ENCODE peak calls at places on chromosomes 7 and 10, in six cellular contexts. One of them, this sample, is unnamed.

GRCh38 chr10:70478191-70479160 is at the start of gene PALD1:
- DNase-seq in prostate gland: peak; percentile 54
- DNase-seq in GM23338: peak; percentile 88
- DNase-seq in gastrocnemius medialis: peak; percentile 46
- DNase-seq in cardiac muscle cell: peak; percentile 39
- DNase-seq in DND-41: peak; percentile 77
- DNase-seq in this sample: peak; percentile 77

GRCh38 chr10:69816536-69816935 is 14.8 kb downstream of the COL13A1 start:
- DNase-seq in prostate gland: no peak
- DNase-seq in GM23338: no peak
- DNase-seq in gastrocnemius medialis: no peak
- DNase-seq in cardiac muscle cell: no peak
- DNase-seq in DND-41: no peak
- DNase-seq in this sample: no peak

GRCh38 chr7:151731022-151731441 is 145.9 kb downstream of the PRKAG2 start:
- DNase-seq in prostate gland: no peak
- DNase-seq in GM23338: no peak
- DNase-seq in gastrocnemius medialis: no peak
- DNase-seq in cardiac muscle cell: no peak
- DNase-seq in DND-41: no peak
- DNase-seq in this sample: no peak

GRCh38 chr10:93512565-93512964 is 16.2 kb downstream of the CEP55 start:
- DNase-seq in prostate gland: no peak
- DNase-seq in GM23338: no peak
- DNase-seq in gastrocnemius medialis: no peak
- DNase-seq in cardiac muscle cell: peak; percentile 28
- DNase-seq in DND-41: no peak
- DNase-seq in this sample: no peak

GRCh38 chr7:138350701-138351357 is 109.2 kb upstream of the TRIM24 start:
- DNase-seq in prostate gland: no peak
- DNase-seq in GM23338: no peak
- DNase-seq in gastrocnemius medialis: no peak
- DNase-seq in cardiac muscle cell: peak; percentile 79
- DNase-seq in DND-41: no peak
- DNase-seq in this sample: no peak

GRCh38 chr10:60008816-60009215 is 102.5 kb upstream of the CCDC6 start:
- DNase-seq in prostate gland: no peak
- DNase-seq in GM23338: no peak
- DNase-seq in gastrocnemius medialis: no peak
- DNase-seq in cardiac muscle cell: no peak
- DNase-seq in DND-41: no peak
- DNase-seq in this sample: no peak

GRCh38 chr10:132229834-132230556 is 43.2 kb downstream of the DPYSL4 start:
- DNase-seq in prostate gland: no peak
- DNase-seq in GM23338: no peak
- DNase-seq in gastrocnemius medialis: no peak
- DNase-seq in cardiac muscle cell: peak; percentile 15
- DNase-seq in DND-41: no peak
- DNase-seq in this sample: no peak

GRCh38 chr10:8840356-8840755 is 785.9 kb downstream of the GATA3 start:
- DNase-seq in prostate gland: no peak
- DNase-seq in GM23338: peak; percentile 77
- DNase-seq in gastrocnemius medialis: no peak
- DNase-seq in cardiac muscle cell: no peak
- DNase-seq in DND-41: no peak
- DNase-seq in this sample: no peak

GRCh38 chr7:14698239-14698638 is 204.3 kb downstream of the DGKB start:
- DNase-seq in prostate gland: no peak
- DNase-seq in GM23338: no peak
- DNase-seq in gastrocnemius medialis: no peak
- DNase-seq in cardiac muscle cell: peak; percentile 13
- DNase-seq in DND-41: no peak
- DNase-seq in this sample: no peak

GRCh38 chr10:114879541-114880158 is 58.1 kb downstream of the FHIP2A start:
- DNase-seq in prostate gland: no peak
- DNase-seq in GM23338: peak; percentile 75
- DNase-seq in gastrocnemius medialis: no peak
- DNase-seq in cardiac muscle cell: peak; percentile 42
- DNase-seq in DND-41: peak; percentile 50
- DNase-seq in this sample: no peak

GRCh38 chr10:62058476-62058875 is 157.0 kb downstream of the ARID5B start:
- DNase-seq in prostate gland: no peak
- DNase-seq in GM23338: no peak
- DNase-seq in gastrocnemius medialis: no peak
- DNase-seq in cardiac muscle cell: no peak
- DNase-seq in DND-41: no peak
- DNase-seq in this sample: no peak

GRCh38 chr7:75619636-75620035 is 119.1 kb downstream of the HIP1 start:
- DNase-seq in prostate gland: no peak
- DNase-seq in GM23338: no peak
- DNase-seq in gastrocnemius medialis: no peak
- DNase-seq in cardiac muscle cell: no peak
- DNase-seq in DND-41: no peak
- DNase-seq in this sample: no peak

GRCh38 chr7:140996-141395 is 51.4 kb upstream of the FAM20C start:
- DNase-seq in prostate gland: no peak
- DNase-seq in GM23338: no peak
- DNase-seq in gastrocnemius medialis: no peak
- DNase-seq in cardiac muscle cell: no peak
- DNase-seq in DND-41: no peak
- DNase-seq in this sample: no peak

GRCh38 chr10:35194906-35195305 is 68.3 kb downstream of the CREM start:
- DNase-seq in prostate gland: no peak
- DNase-seq in GM23338: no peak
- DNase-seq in gastrocnemius medialis: no peak
- DNase-seq in cardiac muscle cell: peak; percentile 72
- DNase-seq in DND-41: no peak
- DNase-seq in this sample: no peak

GRCh38 chr10:28872592-28873165 is 195.4 kb downstream of the BAMBI start:
- DNase-seq in prostate gland: no peak
- DNase-seq in GM23338: no peak
- DNase-seq in gastrocnemius medialis: no peak
- DNase-seq in cardiac muscle cell: peak; percentile 91
- DNase-seq in DND-41: no peak
- DNase-seq in this sample: no peak

GRCh38 chr10:43682956-43683355 is 34.3 kb upstream of the ZNF32 start:
- DNase-seq in prostate gland: no peak
- DNase-seq in GM23338: no peak
- DNase-seq in gastrocnemius medialis: no peak
- DNase-seq in cardiac muscle cell: no peak
- DNase-seq in DND-41: no peak
- DNase-seq in this sample: no peak

GRCh38 chr10:119431034-119431767 is 111.3 kb downstream of the RGS10 start:
- DNase-seq in prostate gland: no peak
- DNase-seq in GM23338: no peak
- DNase-seq in gastrocnemius medialis: no peak
- DNase-seq in cardiac muscle cell: no peak
- DNase-seq in DND-41: no peak
- DNase-seq in this sample: no peak

GRCh38 chr10:98460837-98461499 is 14.2 kb upstream of the HPS1 start:
- DNase-seq in prostate gland: no peak
- DNase-seq in GM23338: no peak
- DNase-seq in gastrocnemius medialis: peak; percentile 23
- DNase-seq in cardiac muscle cell: peak; percentile 93
- DNase-seq in DND-41: no peak
- DNase-seq in this sample: peak; percentile 50

GRCh38 chr7:83148776-83149175 is 13.9 kb downstream of the PCLO start:
- DNase-seq in prostate gland: no peak
- DNase-seq in GM23338: no peak
- DNase-seq in gastrocnemius medialis: no peak
- DNase-seq in cardiac muscle cell: peak; percentile 8
- DNase-seq in DND-41: no peak
- DNase-seq in this sample: no peak

GRCh38 chr7:36570508-36571219 is 153.6 kb downstream of the AOAH start:
- DNase-seq in prostate gland: no peak
- DNase-seq in GM23338: no peak
- DNase-seq in gastrocnemius medialis: no peak
- DNase-seq in cardiac muscle cell: no peak
- DNase-seq in DND-41: peak; percentile 70
- DNase-seq in this sample: no peak

GRCh38 chr7:121624922-121625321 is 228.8 kb upstream of the FAM3C start:
- DNase-seq in prostate gland: no peak
- DNase-seq in GM23338: no peak
- DNase-seq in gastrocnemius medialis: no peak
- DNase-seq in cardiac muscle cell: peak; percentile 74
- DNase-seq in DND-41: no peak
- DNase-seq in this sample: peak; percentile 24

GRCh38 chr10:71753091-71753959 is 20.0 kb downstream of the VSIR start:
- DNase-seq in prostate gland: no peak
- DNase-seq in GM23338: no peak
- DNase-seq in gastrocnemius medialis: no peak
- DNase-seq in cardiac muscle cell: no peak
- DNase-seq in DND-41: no peak
- DNase-seq in this sample: peak; percentile 81

GRCh38 chr7:30514177-30514576 is 9.5 kb upstream of the GGCT start:
- DNase-seq in prostate gland: no peak
- DNase-seq in GM23338: no peak
- DNase-seq in gastrocnemius medialis: no peak
- DNase-seq in cardiac muscle cell: no peak
- DNase-seq in DND-41: no peak
- DNase-seq in this sample: no peak

GRCh38 chr10:103661951-103662405 is 168.5 kb downstream of the NEURL1 start:
- DNase-seq in prostate gland: no peak
- DNase-seq in GM23338: no peak
- DNase-seq in gastrocnemius medialis: no peak
- DNase-seq in cardiac muscle cell: no peak
- DNase-seq in DND-41: peak; percentile 27
- DNase-seq in this sample: no peak

GRCh38 chr7:82443044-82443800 is at the start of gene CACNA2D1:
- DNase-seq in prostate gland: peak; percentile 21
- DNase-seq in GM23338: peak; percentile 60
- DNase-seq in gastrocnemius medialis: peak; percentile 16
- DNase-seq in cardiac muscle cell: peak; percentile 45
- DNase-seq in DND-41: no peak
- DNase-seq in this sample: no peak

DNA sequence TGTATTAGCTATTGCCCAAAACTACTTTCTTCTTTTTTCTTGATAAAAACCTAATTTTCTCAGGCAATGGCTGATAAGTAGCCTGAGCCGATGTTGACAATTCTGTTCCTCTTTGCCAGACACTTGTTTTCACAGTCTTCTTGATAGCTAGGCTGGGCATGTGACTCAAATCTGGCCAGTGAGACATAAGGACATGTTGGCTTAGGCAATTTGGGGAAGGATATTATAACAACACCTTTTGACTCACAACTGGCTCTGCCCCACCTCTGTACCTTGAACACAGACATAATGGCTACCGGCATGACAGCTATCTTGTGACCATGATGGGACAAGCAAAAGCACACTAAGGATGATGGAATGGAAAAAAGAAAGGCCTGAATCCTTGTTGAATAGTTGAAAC is 72.9 kb upstream of the GPR22 start:
- DNase-seq in prostate gland: no peak
- DNase-seq in GM23338: no peak
- DNase-seq in gastrocnemius medialis: no peak
- DNase-seq in cardiac muscle cell: no peak
- DNase-seq in DND-41: no peak
- DNase-seq in this sample: no peak
- H3K27me3 ChIP-seq in prostate gland: no peaks in the 10 kb centered on the region
- H3K27me3 ChIP-seq in GM23338: no peaks in the 10 kb centered on the region
- H3K27me3 ChIP-seq in gastrocnemius medialis: no peaks in the 10 kb centered on the region
- H3K27me3 ChIP-seq in cardiac muscle cell: no peaks in the 10 kb centered on the region
- H3K27me3 ChIP-seq in DND-41: no peaks in the 10 kb centered on the region
- H3K27me3 ChIP-seq in this sample: no peaks in the 10 kb centered on the region

GRCh38 chr7:47089068-47089417 is 492.9 kb downstream of the TNS3 start:
- DNase-seq in prostate gland: no peak
- DNase-seq in GM23338: no peak
- DNase-seq in gastrocnemius medialis: no peak
- DNase-seq in cardiac muscle cell: no peak
- DNase-seq in DND-41: no peak
- DNase-seq in this sample: no peak
- TF ChIP-seq CTCF in prostate gland: no peak
- TF ChIP-seq CTCF in GM23338: no peak
- TF ChIP-seq CTCF in gastrocnemius medialis: no peak
- TF ChIP-seq CTCF in cardiac muscle cell: no peak
- TF ChIP-seq CTCF in DND-41: no peak
- TF ChIP-seq CTCF in this sample: no peak

DNA sequence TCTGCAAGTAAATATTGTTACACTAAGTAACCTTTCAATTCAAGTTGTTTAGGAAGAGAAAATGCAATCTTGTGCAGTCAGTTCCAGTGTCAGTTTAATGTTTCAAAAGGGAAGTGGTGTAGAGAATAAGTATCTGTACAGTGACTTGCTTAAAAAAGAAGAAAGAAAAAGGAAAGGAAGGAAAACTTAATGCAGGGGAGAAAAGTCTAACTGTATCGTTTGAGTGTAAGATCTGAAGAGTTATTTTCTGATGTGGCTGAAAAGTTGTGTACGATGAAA is 8.5 kb downstream of the FOXP2 start:
- DNase-seq in prostate gland: no peak
- DNase-seq in GM23338: no peak
- DNase-seq in gastrocnemius medialis: no peak
- DNase-seq in cardiac muscle cell: no peak
- DNase-seq in DND-41: no peak
- DNase-seq in this sample: no peak
- H3K4me3 ChIP-seq in prostate gland: no peak overlapping the region
- H3K4me3 ChIP-seq in GM23338: no peak overlapping the region
- H3K4me3 ChIP-seq in gastrocnemius medialis: no peak overlapping the region
- H3K4me3 ChIP-seq in cardiac muscle cell: no peak overlapping the region
- H3K4me3 ChIP-seq in DND-41: no peak overlapping the region
- H3K4me3 ChIP-seq in this sample: no peak overlapping the region

DNA sequence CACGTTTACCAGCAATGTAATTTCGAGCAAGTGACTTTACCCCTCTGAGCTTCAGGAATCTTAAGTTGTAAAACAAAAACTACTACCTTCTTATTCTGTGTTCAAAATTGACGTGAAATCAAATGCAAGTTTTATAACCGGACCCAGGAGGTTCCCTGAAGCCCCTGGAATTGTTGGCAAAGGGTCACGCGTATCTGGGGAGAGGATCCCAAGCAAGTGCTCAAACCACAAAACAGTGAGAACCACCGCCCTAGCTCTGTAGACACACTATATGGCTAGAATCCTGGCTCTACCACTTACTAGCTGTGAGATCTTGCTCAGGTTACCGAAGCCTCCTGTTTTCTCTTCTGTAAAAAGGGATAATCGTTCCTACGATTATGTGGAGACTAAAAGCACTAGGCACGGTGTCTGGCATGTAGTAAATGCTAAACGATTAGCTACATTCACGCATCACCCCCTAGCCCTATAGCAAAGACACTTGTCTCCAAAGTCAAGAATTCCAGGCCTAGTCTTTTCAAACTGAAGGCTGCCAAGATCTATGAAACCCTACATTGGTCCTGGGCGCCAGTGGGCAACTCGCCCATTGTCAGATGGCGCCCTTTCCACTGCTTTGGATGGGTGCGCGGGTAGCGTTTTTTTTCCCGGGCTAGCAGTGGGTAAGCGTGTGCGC is 11.8 kb upstream of the NKX2-3 start:
- DNase-seq in prostate gland: no peak
- DNase-seq in GM23338: peak; percentile 17
- DNase-seq in gastrocnemius medialis: no peak
- DNase-seq in cardiac muscle cell: no peak
- DNase-seq in DND-41: no peak
- DNase-seq in this sample: no peak
- H3K27me3 ChIP-seq in prostate gland: peaks cover 56% of the 10 kb centered on the region
- H3K27me3 ChIP-seq in GM23338: peaks cover 100% of the 10 kb centered on the region
- H3K27me3 ChIP-seq in gastrocnemius medialis: peaks cover 75% of the 10 kb centered on the region
- H3K27me3 ChIP-seq in cardiac muscle cell: peaks cover 84% of the 10 kb centered on the region
- H3K27me3 ChIP-seq in DND-41: no peaks in the 10 kb centered on the region
- H3K27me3 ChIP-seq in this sample: peaks cover 80% of the 10 kb centered on the region

GRCh38 chr7:146960747-146961416 is 844.3 kb downstream of the CNTNAP2 start:
- DNase-seq in prostate gland: no peak
- DNase-seq in GM23338: peak; percentile 29
- DNase-seq in gastrocnemius medialis: no peak
- DNase-seq in cardiac muscle cell: no peak
- DNase-seq in DND-41: no peak
- DNase-seq in this sample: no peak
- TF ChIP-seq CTCF in prostate gland: no peak
- TF ChIP-seq CTCF in GM23338: peak; percentile 38
- TF ChIP-seq CTCF in gastrocnemius medialis: no peak
- TF ChIP-seq CTCF in cardiac muscle cell: no peak
- TF ChIP-seq CTCF in DND-41: no peak
- TF ChIP-seq CTCF in this sample: no peak

GRCh38 chr7:47454066-47454950 is 127.6 kb downstream of the TNS3 start:
- DNase-seq in prostate gland: no peak
- DNase-seq in GM23338: no peak
- DNase-seq in gastrocnemius medialis: no peak
- DNase-seq in cardiac muscle cell: no peak
- DNase-seq in DND-41: no peak
- DNase-seq in this sample: no peak
- H3K4me3 ChIP-seq in prostate gland: no peak overlapping the region
- H3K4me3 ChIP-seq in GM23338: no peak overlapping the region
- H3K4me3 ChIP-seq in gastrocnemius medialis: no peak overlapping the region
- H3K4me3 ChIP-seq in cardiac muscle cell: no peak overlapping the region
- H3K4me3 ChIP-seq in DND-41: no peak overlapping the region
- H3K4me3 ChIP-seq in this sample: no peak overlapping the region